ENCODE peak calls at places on chromosomes 12 and 14, in five cellular contexts. One of them, this sample, is unnamed.

GRCh38 chr12:52221912-52222457 is 11.1 kb upstream of the KRT7 start:
- DNase-seq in psoas muscle: peak; percentile 69
- DNase-seq in activated CD8-positive, alpha-beta memory T cell treated with anti-CD3 and anti-CD28 coated beads, Interleukin-2, amount 50 U/mL, for 4 hours: peak; percentile 30
- DNase-seq in NB4: peak; percentile 83
- DNase-seq in HEK293T: peak; percentile 57
- DNase-seq in this sample: peak; percentile 41

GRCh38 chr12:50050410-50051280 is 6.8 kb upstream of the ASIC1 start:
- DNase-seq in psoas muscle: peak; percentile 79
- DNase-seq in activated CD8-positive, alpha-beta memory T cell treated with anti-CD3 and anti-CD28 coated beads, Interleukin-2, amount 50 U/mL, for 4 hours: no peak
- DNase-seq in NB4: peak; percentile 98
- DNase-seq in HEK293T: peak; percentile 30
- DNase-seq in this sample: peak; percentile 91

GRCh38 chr14:93619176-93619793 is 169.0 kb downstream of the PRIMA1 start:
- DNase-seq in psoas muscle: no peak
- DNase-seq in activated CD8-positive, alpha-beta memory T cell treated with anti-CD3 and anti-CD28 coated beads, Interleukin-2, amount 50 U/mL, for 4 hours: no peak
- DNase-seq in NB4: peak; percentile 67
- DNase-seq in HEK293T: peak; percentile 40
- DNase-seq in this sample: peak; percentile 73

GRCh38 chr12:85280138-85280983 is at the start of gene ALX1:
- DNase-seq in psoas muscle: no peak
- DNase-seq in activated CD8-positive, alpha-beta memory T cell treated with anti-CD3 and anti-CD28 coated beads, Interleukin-2, amount 50 U/mL, for 4 hours: no peak
- DNase-seq in NB4: no peak
- DNase-seq in HEK293T: peak; percentile 64
- DNase-seq in this sample: no peak

GRCh38 chr14:69484444-69485113 is at the start of gene PLEKHD1:
- DNase-seq in psoas muscle: peak; percentile 35
- DNase-seq in activated CD8-positive, alpha-beta memory T cell treated with anti-CD3 and anti-CD28 coated beads, Interleukin-2, amount 50 U/mL, for 4 hours: no peak
- DNase-seq in NB4: no peak
- DNase-seq in HEK293T: no peak
- DNase-seq in this sample: no peak

GRCh38 chr12:124663206-124663605 is 95.8 kb upstream of the NCOR2 start:
- DNase-seq in psoas muscle: no peak
- DNase-seq in activated CD8-positive, alpha-beta memory T cell treated with anti-CD3 and anti-CD28 coated beads, Interleukin-2, amount 50 U/mL, for 4 hours: no peak
- DNase-seq in NB4: no peak
- DNase-seq in HEK293T: no peak
- DNase-seq in this sample: no peak

GRCh38 chr14:53885241-53885640 is 71.4 kb downstream of the BMP4 start:
- DNase-seq in psoas muscle: no peak
- DNase-seq in activated CD8-positive, alpha-beta memory T cell treated with anti-CD3 and anti-CD28 coated beads, Interleukin-2, amount 50 U/mL, for 4 hours: no peak
- DNase-seq in NB4: no peak
- DNase-seq in HEK293T: no peak
- DNase-seq in this sample: no peak

GRCh38 chr14:23573384-23573783 is 5.2 kb downstream of the JPH4 start:
- DNase-seq in psoas muscle: no peak
- DNase-seq in activated CD8-positive, alpha-beta memory T cell treated with anti-CD3 and anti-CD28 coated beads, Interleukin-2, amount 50 U/mL, for 4 hours: no peak
- DNase-seq in NB4: no peak
- DNase-seq in HEK293T: no peak
- DNase-seq in this sample: no peak

GRCh38 chr12:58888131-58888783 is 32.0 kb downstream of the LRIG3 start:
- DNase-seq in psoas muscle: no peak
- DNase-seq in activated CD8-positive, alpha-beta memory T cell treated with anti-CD3 and anti-CD28 coated beads, Interleukin-2, amount 50 U/mL, for 4 hours: no peak
- DNase-seq in NB4: no peak
- DNase-seq in HEK293T: no peak
- DNase-seq in this sample: no peak

GRCh38 chr12:70221626-70222025 is 21.6 kb upstream of the CNOT2 start:
- DNase-seq in psoas muscle: no peak
- DNase-seq in activated CD8-positive, alpha-beta memory T cell treated with anti-CD3 and anti-CD28 coated beads, Interleukin-2, amount 50 U/mL, for 4 hours: no peak
- DNase-seq in NB4: no peak
- DNase-seq in HEK293T: no peak
- DNase-seq in this sample: no peak

GRCh38 chr14:80850197-80850814 is 91.2 kb downstream of the CEP128 start:
- DNase-seq in psoas muscle: no peak
- DNase-seq in activated CD8-positive, alpha-beta memory T cell treated with anti-CD3 and anti-CD28 coated beads, Interleukin-2, amount 50 U/mL, for 4 hours: no peak
- DNase-seq in NB4: peak; percentile 44
- DNase-seq in HEK293T: no peak
- DNase-seq in this sample: peak; percentile 40

GRCh38 chr12:32671930-32672785 is 6.9 kb upstream of the DNM1L start:
- DNase-seq in psoas muscle: no peak
- DNase-seq in activated CD8-positive, alpha-beta memory T cell treated with anti-CD3 and anti-CD28 coated beads, Interleukin-2, amount 50 U/mL, for 4 hours: no peak
- DNase-seq in NB4: peak; percentile 75
- DNase-seq in HEK293T: peak; percentile 54
- DNase-seq in this sample: peak; percentile 88

GRCh38 chr14:86838363-86838762 is 1154.6 kb downstream of the GALC start:
- DNase-seq in psoas muscle: no peak
- DNase-seq in activated CD8-positive, alpha-beta memory T cell treated with anti-CD3 and anti-CD28 coated beads, Interleukin-2, amount 50 U/mL, for 4 hours: no peak
- DNase-seq in NB4: peak; percentile 1
- DNase-seq in HEK293T: no peak
- DNase-seq in this sample: peak; percentile 6

GRCh38 chr12:2481951-2482350 is 312.8 kb upstream of the FKBP4 start:
- DNase-seq in psoas muscle: no peak
- DNase-seq in activated CD8-positive, alpha-beta memory T cell treated with anti-CD3 and anti-CD28 coated beads, Interleukin-2, amount 50 U/mL, for 4 hours: no peak
- DNase-seq in NB4: no peak
- DNase-seq in HEK293T: no peak
- DNase-seq in this sample: no peak

GRCh38 chr14:99938376-99938775 is 126.8 kb upstream of the EVL start:
- DNase-seq in psoas muscle: no peak
- DNase-seq in activated CD8-positive, alpha-beta memory T cell treated with anti-CD3 and anti-CD28 coated beads, Interleukin-2, amount 50 U/mL, for 4 hours: no peak
- DNase-seq in NB4: no peak
- DNase-seq in HEK293T: no peak
- DNase-seq in this sample: no peak

GRCh38 chr12:15168279-15168678 is 52.9 kb downstream of the RERG start:
- DNase-seq in psoas muscle: no peak
- DNase-seq in activated CD8-positive, alpha-beta memory T cell treated with anti-CD3 and anti-CD28 coated beads, Interleukin-2, amount 50 U/mL, for 4 hours: no peak
- DNase-seq in NB4: no peak
- DNase-seq in HEK293T: no peak
- DNase-seq in this sample: no peak

GRCh38 chr12:124551268-124552144 is 15.9 kb downstream of the NCOR2 start:
- DNase-seq in psoas muscle: no peak
- DNase-seq in activated CD8-positive, alpha-beta memory T cell treated with anti-CD3 and anti-CD28 coated beads, Interleukin-2, amount 50 U/mL, for 4 hours: no peak
- DNase-seq in NB4: peak; percentile 94
- DNase-seq in HEK293T: peak; percentile 78
- DNase-seq in this sample: peak; percentile 87

GRCh38 chr12:22543246-22544037 is 900 bp downstream of the C2CD5 start:
- DNase-seq in psoas muscle: peak; percentile 44
- DNase-seq in activated CD8-positive, alpha-beta memory T cell treated with anti-CD3 and anti-CD28 coated beads, Interleukin-2, amount 50 U/mL, for 4 hours: peak; percentile 29
- DNase-seq in NB4: peak; percentile 77
- DNase-seq in HEK293T: peak; percentile 20
- DNase-seq in this sample: no peak

GRCh38 chr12:94779520-94779919 is 129.2 kb upstream of the TMCC3 start:
- DNase-seq in psoas muscle: no peak
- DNase-seq in activated CD8-positive, alpha-beta memory T cell treated with anti-CD3 and anti-CD28 coated beads, Interleukin-2, amount 50 U/mL, for 4 hours: no peak
- DNase-seq in NB4: no peak
- DNase-seq in HEK293T: no peak
- DNase-seq in this sample: no peak

GRCh38 chr14:76551906-76552305 is 176.0 kb downstream of the ESRRB start:
- DNase-seq in psoas muscle: no peak
- DNase-seq in activated CD8-positive, alpha-beta memory T cell treated with anti-CD3 and anti-CD28 coated beads, Interleukin-2, amount 50 U/mL, for 4 hours: no peak
- DNase-seq in NB4: no peak
- DNase-seq in HEK293T: no peak
- DNase-seq in this sample: no peak

GRCh38 chr14:97074456-97074855 is 277.3 kb downstream of the VRK1 start:
- DNase-seq in psoas muscle: no peak
- DNase-seq in activated CD8-positive, alpha-beta memory T cell treated with anti-CD3 and anti-CD28 coated beads, Interleukin-2, amount 50 U/mL, for 4 hours: no peak
- DNase-seq in NB4: no peak
- DNase-seq in HEK293T: no peak
- DNase-seq in this sample: no peak

GRCh38 chr12:53252349-53252916 is 15.7 kb upstream of the ESPL1 start:
- DNase-seq in psoas muscle: no peak
- DNase-seq in activated CD8-positive, alpha-beta memory T cell treated with anti-CD3 and anti-CD28 coated beads, Interleukin-2, amount 50 U/mL, for 4 hours: no peak
- DNase-seq in NB4: no peak
- DNase-seq in HEK293T: no peak
- DNase-seq in this sample: no peak

GRCh38 chr12:101881228-101881627 is 3.8 kb downstream of the DRAM1 start:
- DNase-seq in psoas muscle: no peak
- DNase-seq in activated CD8-positive, alpha-beta memory T cell treated with anti-CD3 and anti-CD28 coated beads, Interleukin-2, amount 50 U/mL, for 4 hours: no peak
- DNase-seq in NB4: no peak
- DNase-seq in HEK293T: no peak
- DNase-seq in this sample: no peak

GRCh38 chr12:92955997-92956663 is 27.0 kb upstream of the EEA1 start:
- DNase-seq in psoas muscle: no peak
- DNase-seq in activated CD8-positive, alpha-beta memory T cell treated with anti-CD3 and anti-CD28 coated beads, Interleukin-2, amount 50 U/mL, for 4 hours: no peak
- DNase-seq in NB4: no peak
- DNase-seq in HEK293T: no peak
- DNase-seq in this sample: no peak

GRCh38 chr14:68191567-68192321 is 372.2 kb downstream of the RAD51B start:
- DNase-seq in psoas muscle: no peak
- DNase-seq in activated CD8-positive, alpha-beta memory T cell treated with anti-CD3 and anti-CD28 coated beads, Interleukin-2, amount 50 U/mL, for 4 hours: no peak
- DNase-seq in NB4: no peak
- DNase-seq in HEK293T: peak; percentile 41
- DNase-seq in this sample: no peak

GRCh38 chr12:12265571-12266388 is 1.1 kb downstream of the LRP6 start:
- DNase-seq in psoas muscle: no peak
- DNase-seq in activated CD8-positive, alpha-beta memory T cell treated with anti-CD3 and anti-CD28 coated beads, Interleukin-2, amount 50 U/mL, for 4 hours: no peak
- DNase-seq in NB4: peak; percentile 57
- DNase-seq in HEK293T: peak; percentile 13
- DNase-seq in this sample: peak; percentile 14